ENCODE peak calls at places on chromosomes 16 and 17, in seven cellular contexts. Z is psoas muscle, L is fibroblast of pulmonary artery, A is dorsolateral prefrontal cortex, J is astrocyte, E is PC-9, I is OCI-LY7. V is an unnamed sample.

GRCh38 chr16:16150117-16150877 is 73.0 kb downstream of the ABCC6 start:
- DNase-seq in I (no peak), J (peak), Z (peak), A (peak), L (peak), E (no peak), V (no peak)

GRCh38 chr17:60832206-60832605 is 154.6 kb downstream of the BCAS3 start:
- DNase-seq in L (no peak), Z (no peak), A (no peak), I (no peak), E (no peak), J (peak), V (no peak)

GRCh38 chr17:82985973-82986372 is 93.4 kb upstream of the METRNL start:
- DNase-seq in L (peak), E (no peak), A (no peak), I (peak), J (peak), Z (no peak), V (no peak)

GRCh38 chr17:42428141-42428944 is 5.3 kb upstream of the CAVIN1 start:
- DNase-seq in I (peak), Z (no peak), L (peak), J (peak), A (peak), E (peak), V (no peak)

GRCh38 chr17:81097134-81097942 is 62.4 kb downstream of the BAIAP2 start:
- DNase-seq in J (peak), Z (peak), L (peak), I (no peak), E (peak), A (peak), V (peak)

GRCh38 chr16:30786936-30787612 is at the start of gene ZNF629:
- DNase-seq in I (peak), L (peak), E (peak), Z (peak), A (peak), J (peak), V (peak)

GRCh38 chr17:77437017-77437416 is 296.2 kb downstream of the SEC14L1 start:
- DNase-seq in I (peak), E (no peak), A (no peak), L (peak), J (peak), Z (peak), V (peak)

GRCh38 chr16:10990378-10990777 is 46.0 kb downstream of the CLEC16A start:
- DNase-seq in E (no peak), J (no peak), L (no peak), A (no peak), Z (no peak), I (no peak), V (no peak)

GRCh38 chr16:6153901-6154300 is 1056.3 kb upstream of the EEF2KMT start:
- DNase-seq in A (no peak), Z (no peak), J (peak), L (no peak), I (no peak), E (no peak), V (no peak)

GRCh38 chr17:49851387-49852291 is 3.8 kb upstream of the TAC4 start:
- DNase-seq in Z (peak), L (peak), E (peak), A (peak), J (peak), I (peak), V (peak)

GRCh38 chr17:67211742-67212141 is 33.3 kb downstream of the HELZ start:
- DNase-seq in A (no peak), J (no peak), I (no peak), E (no peak), Z (no peak), L (peak), V (no peak)

GRCh38 chr17:77444653-77445029 is 303.9 kb downstream of the SEC14L1 start:
- DNase-seq in A (no peak), L (peak), E (no peak), I (peak), Z (no peak), J (peak), V (no peak)

GRCh38 chr16:17461951-17462729 is 8.6 kb downstream of the XYLT1 start:
- DNase-seq in E (no peak), I (peak), Z (no peak), L (no peak), A (no peak), J (no peak), V (no peak)

GRCh38 chr17:4806770-4807533 is at the start of gene PLD2:
- DNase-seq in E (peak), A (peak), Z (peak), I (peak), L (peak), J (peak), V (peak)

GRCh38 chr17:21066394-21066793 is 23.6 kb upstream of the USP22 start:
- DNase-seq in A (no peak), E (no peak), Z (no peak), L (no peak), I (no peak), J (no peak), V (no peak)

GRCh38 chr16:87556941-87557459 is 45.3 kb upstream of the JPH3 start:
- DNase-seq in Z (peak), L (peak), E (no peak), I (no peak), J (no peak), A (no peak), V (no peak)

GRCh38 chr16:86383488-86384262 is 126.7 kb upstream of the FOXF1 start:
- DNase-seq in Z (no peak), A (no peak), E (no peak), I (no peak), J (peak), L (peak), V (no peak)

GRCh38 chr16:56438042-56438441 is 12.7 kb upstream of the AMFR start:
- DNase-seq in I (no peak), L (no peak), J (no peak), Z (no peak), E (no peak), A (no peak), V (no peak)

GRCh38 chr16:58384437-58385055 is 7.7 kb upstream of the GINS3 start:
- DNase-seq in Z (no peak), A (no peak), I (no peak), J (no peak), E (no peak), L (no peak), V (no peak)

GRCh38 chr16:17270683-17271109 is 200.1 kb downstream of the XYLT1 start:
- DNase-seq in I (no peak), E (no peak), A (no peak), Z (no peak), L (no peak), J (no peak), V (no peak)

GRCh38 chr16:49442805-49443204 is 69.2 kb downstream of the C16orf78 start:
- DNase-seq in E (no peak), J (no peak), Z (no peak), L (no peak), I (no peak), A (no peak), V (no peak)

GRCh38 chr16:86565644-86566511 is 751 bp upstream of the FOXC2 start:
- DNase-seq in L (no peak), Z (no peak), A (no peak), J (no peak), E (no peak), I (no peak), V (no peak)

GRCh38 chr16:20880867-20881866 is 19.0 kb downstream of the DCUN1D3 start:
- DNase-seq in J (no peak), Z (no peak), A (no peak), E (no peak), L (no peak), I (no peak), V (no peak)

GRCh38 chr17:9769036-9769695 is 22.2 kb downstream of the DHRS7C start:
- DNase-seq in A (no peak), I (no peak), L (no peak), Z (no peak), J (no peak), E (no peak), V (no peak)

GRCh38 chr17:76540381-76541300 is 797 bp downstream of the PRCD start:
- DNase-seq in E (peak), J (peak), A (peak), L (peak), I (peak), Z (peak), V (peak)

GRCh38 chr17:65418622-65419021 is 142.8 kb downstream of the AXIN2 start:
- DNase-seq in E (no peak), I (no peak), J (no peak), L (no peak), A (no peak), Z (no peak), V (no peak)

GRCh38 chr17:36072431-36073121 is 8.5 kb downstream of the CCL18 start:
- DNase-seq in L (peak), J (peak), E (peak), I (peak), A (no peak), Z (peak), V (peak)

GRCh38 chr17:70629902-70630301 is 460.6 kb downstream of the KCNJ2 start:
- DNase-seq in Z (no peak), J (no peak), E (peak), L (peak), I (peak), A (no peak), V (no peak)

GRCh38 chr16:79267781-79268180 is 332.8 kb downstream of the MAF start:
- DNase-seq in L (no peak), E (no peak), I (no peak), J (no peak), A (no peak), Z (no peak), V (no peak)

GRCh38 chr16:89811321-89811720 is 5.1 kb downstream of the FANCA start:
- DNase-seq in E (no peak), L (no peak), I (peak), Z (no peak), J (no peak), A (no peak), V (no peak)

GRCh38 chr16:49021136-49021535 is 260.5 kb downstream of the CBLN1 start:
- DNase-seq in J (peak), Z (no peak), A (no peak), I (no peak), E (no peak), L (peak), V (no peak)

GRCh38 chr16:59440502-59440901 is 706.4 kb upstream of the GOT2 start:
- DNase-seq in E (no peak), J (no peak), Z (no peak), A (no peak), I (no peak), L (no peak), V (no peak)

GRCh38 chr17:63845509-63845908 is 3.0 kb upstream of the SMARCD2 start:
- DNase-seq in L (no peak), E (no peak), I (no peak), J (no peak), A (no peak), Z (no peak), V (no peak)

GRCh38 chr17:63847525-63848249 is 5.2 kb upstream of the SMARCD2 start:
- DNase-seq in A (no peak), L (no peak), I (no peak), J (no peak), Z (no peak), E (no peak), V (no peak)

GRCh38 chr17:63853260-63853659 is 10.8 kb upstream of the SMARCD2 start:
- DNase-seq in L (no peak), A (no peak), J (no peak), I (no peak), E (no peak), Z (no peak), V (no peak)

GRCh38 chr17:63850401-63850800 is 7.9 kb upstream of the SMARCD2 start:
- DNase-seq in L (no peak), E (no peak), J (no peak), A (no peak), Z (no peak), I (no peak), V (no peak)

DNA sequence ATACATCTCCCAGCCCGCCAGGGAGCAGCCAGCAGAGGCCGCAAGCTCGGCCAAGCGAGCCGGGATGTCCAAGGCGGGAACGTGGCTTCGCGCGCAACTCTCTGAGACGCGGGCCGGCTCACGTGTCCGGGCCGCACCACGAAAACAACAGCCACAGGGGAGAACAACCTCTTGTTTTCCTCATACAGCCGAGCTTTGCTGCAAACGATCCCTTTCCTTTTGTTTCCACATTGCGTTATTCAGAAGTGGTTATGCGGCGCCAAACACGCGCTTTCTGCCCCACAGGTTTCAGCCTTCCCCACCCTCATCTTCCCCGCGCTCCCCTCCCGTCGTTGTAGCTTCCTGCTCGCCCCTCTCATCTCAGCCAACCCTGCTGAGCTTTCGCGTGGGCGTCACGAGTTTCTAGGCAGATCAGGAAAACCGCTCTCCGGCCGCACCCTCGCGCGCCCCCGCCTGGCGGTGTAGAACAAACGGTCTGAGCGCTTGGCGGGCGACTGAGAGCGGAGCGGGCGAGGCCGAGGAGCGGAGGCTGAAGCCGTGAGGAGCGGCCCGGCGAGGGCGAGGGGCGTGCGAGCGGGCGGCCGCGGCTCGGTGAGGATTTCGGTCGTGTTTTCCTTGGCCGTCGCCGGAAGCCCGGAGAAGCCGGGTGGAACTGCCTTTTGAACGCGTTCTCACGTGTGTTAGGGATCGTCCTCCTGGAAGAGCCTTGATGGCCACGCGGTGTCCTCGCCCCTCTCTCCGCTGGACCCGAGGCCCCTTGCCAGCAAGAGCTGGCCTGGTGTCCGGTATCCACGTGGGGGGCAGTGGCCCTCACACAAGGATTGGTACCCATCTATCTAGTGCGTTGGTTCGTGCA is 6.6 kb upstream of the SMARCD2 start:
- DNase-seq in L (peak), J (peak), A (peak), Z (peak), I (peak), E (peak), V (peak)
- TF ChIP-seq CTCF in L (peak), J (peak), A (peak), Z (peak), I (peak), E (peak), V (peak)

GRCh38 chr16:71421911-71422310 is 19.9 kb downstream of the TLE7 start:
- DNase-seq in Z (no peak), E (peak), I (peak), A (no peak), J (no peak), L (no peak), V (no peak)
- TF ChIP-seq CTCF in Z (no peak), E (peak), I (peak), A (no peak), J (no peak), L (peak), V (peak)

GRCh38 chr17:79658811-79659207 is 48.0 kb upstream of the RBFOX3 start:
- DNase-seq in Z (no peak), L (peak), I (peak), A (no peak), J (peak), E (no peak), V (no peak)
- TF ChIP-seq CTCF in Z (no peak), L (peak), I (peak), A (peak), J (peak), E (peak), V (peak)

DNA sequence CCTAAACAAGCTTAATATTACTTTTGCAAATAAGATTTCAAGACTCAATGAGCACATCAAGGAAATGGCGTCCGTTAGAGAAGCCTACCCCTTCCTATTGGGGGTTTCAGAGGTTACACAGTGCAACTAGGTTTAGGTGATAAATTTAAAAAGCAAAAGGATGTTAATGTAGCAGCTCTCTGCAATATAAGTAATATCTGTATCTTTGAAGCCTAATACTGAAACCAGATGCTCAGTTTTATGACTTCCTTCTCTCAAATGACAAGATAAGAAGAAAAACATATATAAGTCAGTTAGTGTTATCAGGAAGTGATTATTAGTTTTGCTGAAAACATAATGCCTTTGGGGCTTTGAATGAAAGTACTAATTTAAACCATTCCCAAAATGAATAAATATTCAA is 54.3 kb upstream of the MED13 start:
- DNase-seq in J (no peak), I (no peak), E (no peak), L (no peak), Z (no peak), A (no peak), V (no peak)
- TF ChIP-seq CTCF in J (no peak), I (no peak), E (no peak), L (no peak), Z (no peak), A (no peak), V (no peak)

GRCh38 chr17:17353625-17354484 is 50.7 kb downstream of the NT5M start:
- DNase-seq in I (no peak), Z (no peak), J (no peak), E (no peak), A (peak), L (no peak), V (no peak)

GRCh38 chr17:17356149-17356930 is 53.2 kb downstream of the NT5M start:
- DNase-seq in L (peak), I (peak), Z (peak), A (peak), E (peak), J (peak), V (peak)

GRCh38 chr17:17356931-17357270 is 53.7 kb downstream of the NT5M start:
- DNase-seq in Z (no peak), I (no peak), J (no peak), A (no peak), E (no peak), L (no peak), V (no peak)

GRCh38 chr17:17354560-17355357 is 51.6 kb downstream of the NT5M start:
- DNase-seq in L (peak), Z (peak), J (peak), E (peak), A (peak), I (peak), V (peak)

GRCh38 chr17:17355426-17355825 is 52.3 kb downstream of the NT5M start:
- DNase-seq in I (no peak), J (no peak), L (no peak), E (no peak), A (peak), Z (no peak), V (no peak)
- TF ChIP-seq CTCF in I (no peak), J (no peak), L (no peak), E (no peak), A (no peak), Z (no peak), V (no peak)

DNA sequence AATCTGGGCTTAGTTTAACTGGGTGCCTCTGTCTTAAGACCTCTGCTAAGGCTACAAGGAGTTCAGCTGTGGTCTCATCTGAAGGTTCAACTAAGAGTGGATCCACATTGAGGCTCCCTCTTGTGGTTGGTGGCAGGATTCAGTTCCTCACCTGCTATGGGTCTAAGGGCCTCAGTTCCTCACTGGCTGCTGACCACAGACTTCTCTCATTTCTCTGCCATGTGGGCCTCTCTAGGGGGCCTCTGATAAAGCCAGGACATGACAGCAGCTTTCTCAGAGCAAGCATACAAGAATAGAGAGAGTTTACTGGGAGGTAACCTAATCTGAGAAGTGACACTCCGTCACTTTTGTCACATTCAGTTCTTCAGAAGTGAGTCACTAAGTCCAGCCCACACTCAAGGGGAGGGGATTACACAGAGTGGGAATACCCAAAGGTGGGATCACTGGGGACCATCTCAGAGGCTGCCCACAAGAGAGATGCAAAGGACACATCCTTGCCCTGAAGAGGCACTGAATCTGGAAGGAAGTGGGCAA is 19.2 kb upstream of the ABAT start:
- DNase-seq in Z (no peak), I (peak), E (no peak), L (peak), J (peak), A (no peak), V (no peak)
- TF ChIP-seq CTCF in Z (no peak), I (peak), E (peak), L (peak), J (peak), A (peak), V (no peak)

GRCh38 chr16:23504453-23505179 is 5.7 kb downstream of the GGA2 start:
- DNase-seq in J (peak), E (peak), A (peak), Z (peak), I (peak), L (peak), V (peak)
- TF ChIP-seq CTCF in J (no peak), E (no peak), A (no peak), Z (no peak), I (peak), L (no peak), V (peak)

DNA sequence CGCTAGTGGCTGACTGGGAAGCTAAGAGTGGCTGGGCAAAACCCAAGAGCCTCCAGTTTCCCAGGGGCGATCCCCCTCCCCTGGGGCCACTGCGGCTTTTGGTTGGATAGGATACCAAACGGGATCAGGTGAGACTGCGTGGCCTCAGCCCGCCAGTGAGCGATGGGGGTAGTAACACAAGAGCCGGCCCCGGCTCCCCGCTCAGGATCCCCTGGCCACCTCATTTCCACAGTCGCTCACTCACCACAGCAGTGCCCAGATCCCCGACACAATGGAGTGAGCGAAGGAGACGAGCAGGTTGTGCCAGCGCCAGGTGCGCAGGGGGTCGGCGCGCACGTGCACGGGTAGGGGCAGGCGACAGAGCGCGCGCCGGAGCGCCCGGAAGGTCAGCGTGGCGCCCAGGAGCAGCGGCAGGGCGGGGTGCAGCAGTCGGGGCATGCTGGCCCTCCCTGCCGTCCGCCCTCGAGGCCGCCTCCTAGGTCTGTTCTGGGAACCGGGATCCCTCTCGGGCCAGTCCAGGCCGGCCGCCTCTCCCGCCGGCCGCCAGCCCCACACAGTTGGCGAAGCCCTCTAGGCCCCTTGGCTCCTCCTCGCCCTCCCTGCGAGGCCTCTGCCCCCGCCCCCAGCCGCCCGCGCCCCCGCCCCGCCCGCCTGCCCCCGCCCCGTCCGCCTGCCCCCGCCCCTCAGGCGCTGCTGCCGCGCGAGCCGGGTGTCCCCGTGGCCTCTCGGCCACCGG is at the start of gene TLCD1:
- DNase-seq in E (peak), J (peak), I (peak), A (no peak), L (peak), Z (peak), V (no peak)
- TF ChIP-seq CTCF in E (no peak), J (no peak), I (no peak), A (no peak), L (no peak), Z (no peak), V (no peak)